ENCODE peak calls at places on chromosomes 6 and 20, in four cellular contexts. V, D, B and C are unnamed samples.

GRCh38 chr6:104952911-104953409 is 3.9 kb upstream of the LIN28B start:
- DNase-seq in V (no peak), D (no peak), B (no peak), C (no peak)

GRCh38 chr6:143973097-143973979 is 34.7 kb downstream of the PLAGL1 start:
- DNase-seq in V (no peak), D (no peak), B (no peak), C (no peak)

GRCh38 chr6:90021701-90022100 is 127.4 kb downstream of the GJA10 start:
- DNase-seq in V (peak), D (no peak), B (peak), C (no peak)

GRCh38 chr6:165574220-165574619 is 88.8 kb downstream of the PDE10A start:
- DNase-seq in V (no peak), D (no peak), B (no peak), C (no peak)

GRCh38 chr20:63363981-63364536 is 2.9 kb upstream of the CHRNA4 start:
- DNase-seq in V (no peak), D (no peak), B (no peak), C (no peak)

GRCh38 chr6:53327017-53327395 is 21.7 kb downstream of the ELOVL5 start:
- DNase-seq in V (no peak), D (no peak), B (no peak), C (no peak)

GRCh38 chr20:64200740-64201139 is 36.5 kb downstream of the MYT1 start:
- DNase-seq in V (no peak), D (no peak), B (no peak), C (no peak)

GRCh38 chr20:20259534-20259933 is 108.4 kb upstream of the INSM1 start:
- DNase-seq in V (no peak), D (no peak), B (no peak), C (no peak)

GRCh38 chr6:118708736-118709135 is 57.3 kb upstream of the CEP85L start:
- DNase-seq in V (no peak), D (no peak), B (no peak), C (no peak)

GRCh38 chr6:149060985-149061760 is 256.3 kb upstream of the TAB2 start:
- DNase-seq in V (peak), D (no peak), B (peak), C (no peak)

GRCh38 chr6:165762876-165763275 is 99.8 kb upstream of the PDE10A start:
- DNase-seq in V (no peak), D (no peak), B (no peak), C (no peak)

GRCh38 chr6:71228461-71229041 is 60.1 kb upstream of the OGFRL1 start:
- DNase-seq in V (no peak), D (no peak), B (no peak), C (no peak)

GRCh38 chr6:168304752-168305015 is 14.9 kb downstream of the DACT2 start:
- DNase-seq in V (no peak), D (no peak), B (no peak), C (no peak)

GRCh38 chr6:44024597-44025219 is 102.5 kb downstream of the MRPL14 start:
- DNase-seq in V (no peak), D (no peak), B (no peak), C (no peak)

GRCh38 chr6:125787791-125788190 is 3.0 kb upstream of the NCOA7 start:
- DNase-seq in V (no peak), D (no peak), B (no peak), C (no peak)

GRCh38 chr20:48831702-48832422 is 4.1 kb upstream of the PREX1 start:
- DNase-seq in V (no peak), D (peak), B (no peak), C (peak)

GRCh38 chr20:34709044-34709835 is 5.1 kb downstream of the TP53INP2 start:
- DNase-seq in V (peak), D (peak), B (peak), C (peak)

GRCh38 chr20:41249371-41249770 is 68.2 kb downstream of the ZHX3 start:
- DNase-seq in V (no peak), D (peak), B (no peak), C (no peak)

GRCh38 chr6:25035451-25036435 is 100.0 kb upstream of the RIPOR2 start:
- DNase-seq in V (no peak), D (no peak), B (no peak), C (no peak)